ENCODE peak calls at places on chromosomes 3 and 15, in five cellular contexts. L, A, T, X and Y are unnamed samples.

GRCh38 chr3:31105011-31105410 is 210.6 kb upstream of the GADL1 start:
- DNase-seq in L (no peak), A (no peak), T (no peak), X (no peak), Y (no peak)

GRCh38 chr3:111285691-111286090 is 214.1 kb downstream of the NECTIN3 start:
- DNase-seq in L (no peak), A (no peak), T (no peak), X (no peak), Y (no peak)

GRCh38 chr3:40104441-40104840 is 205.1 kb upstream of the EIF1B start:
- DNase-seq in L (no peak), A (no peak), T (no peak), X (no peak), Y (no peak)

GRCh38 chr3:64105816-64106215 is 82.5 kb upstream of the PSMD6 start:
- DNase-seq in L (no peak), A (no peak), T (no peak), X (no peak), Y (no peak)

GRCh38 chr15:52382647-52383046 is 87.0 kb upstream of the MYO5C start:
- DNase-seq in L (no peak), A (no peak), T (no peak), X (no peak), Y (no peak)

GRCh38 chr15:71752604-71753289 is 57.6 kb upstream of the NR2E3 start:
- DNase-seq in L (no peak), A (peak; percentile 93), T (no peak), X (no peak), Y (no peak)

GRCh38 chr15:32029409-32029861 is 880 bp upstream of the CHRNA7 start:
- DNase-seq in L (no peak), A (peak; percentile 31), T (no peak), X (no peak), Y (no peak)

GRCh38 chr3:127367593-127367992 is 79.7 kb upstream of the PRR20G start:
- DNase-seq in L (no peak), A (no peak), T (no peak), X (no peak), Y (no peak)

GRCh38 chr3:136958931-136959330 is 1.1 kb downstream of the IL20RB start:
- DNase-seq in L (no peak), A (no peak), T (no peak), X (no peak), Y (no peak)

GRCh38 chr3:9915252-9916141 is 1.4 kb upstream of the IL17RC start:
- DNase-seq in L (peak; percentile 67), A (no peak), T (peak; percentile 80), X (peak; percentile 57), Y (peak; percentile 76)

GRCh38 chr3:72458365-72458764 is 389.9 kb downstream of the SHQ1 start:
- DNase-seq in L (no peak), A (no peak), T (no peak), X (no peak), Y (no peak)

GRCh38 chr3:128799650-128800049 is 73.7 kb downstream of the RAB7A start:
- DNase-seq in L (no peak), A (no peak), T (no peak), X (no peak), Y (no peak)

GRCh38 chr15:101437209-101437608 is 52.3 kb downstream of the PCSK6 start:
- DNase-seq in L (no peak), A (peak; percentile 66), T (no peak), X (no peak), Y (peak; percentile 52)

GRCh38 chr3:126982125-126982521 is 792 bp upstream of the PLXNA1 start:
- DNase-seq in L (no peak), A (no peak), T (no peak), X (no peak), Y (peak; percentile 52)

GRCh38 chr3:127073931-127074820 is 91.3 kb downstream of the PLXNA1 start:
- DNase-seq in L (no peak), A (no peak), T (no peak), X (no peak), Y (no peak)

GRCh38 chr3:177603137-177603603 is 405.9 kb upstream of the TBL1XR1 start:
- DNase-seq in L (no peak), A (no peak), T (no peak), X (no peak), Y (no peak)

GRCh38 chr3:35758358-35758757 is 119.0 kb downstream of the ARPP21 start:
- DNase-seq in L (no peak), A (no peak), T (no peak), X (no peak), Y (no peak)

GRCh38 chr15:75904241-75904631 is 558 bp downstream of the FBXO22 start:
- DNase-seq in L (no peak), A (peak; percentile 33), T (peak; percentile 29), X (no peak), Y (peak; percentile 67)

GRCh38 chr3:152909180-152909883 is 74.4 kb downstream of the P2RY1 start:
- DNase-seq in L (no peak), A (no peak), T (peak; percentile 49), X (peak; percentile 13), Y (no peak)

GRCh38 chr3:163543558-163544189 is 1534.6 kb downstream of the SI start:
- DNase-seq in L (no peak), A (no peak), T (no peak), X (no peak), Y (no peak)

GRCh38 chr15:74402873-74403589 is 30.7 kb downstream of the SEMA7A start:
- DNase-seq in L (no peak), A (no peak), T (no peak), X (no peak), Y (no peak)

GRCh38 chr3:12758025-12758830 is 831 bp downstream of the TMEM40 start:
- DNase-seq in L (no peak), A (no peak), T (peak; percentile 55), X (peak; percentile 30), Y (peak; percentile 34)

GRCh38 chr15:53446376-53446775 is 313.1 kb downstream of the WDR72 start:
- DNase-seq in L (no peak), A (no peak), T (no peak), X (no peak), Y (no peak)

GRCh38 chr3:123951522-123952447 is 9.2 kb downstream of the CCDC14 start:
- DNase-seq in L (no peak), A (no peak), T (no peak), X (no peak), Y (no peak)

GRCh38 chr3:97658670-97659285 is 105.8 kb upstream of the ARL6 start:
- DNase-seq in L (no peak), A (peak; percentile 1), T (no peak), X (no peak), Y (no peak)

GRCh38 chr3:144743325-144743724 is 771.7 kb downstream of the DIPK2A start:
- DNase-seq in L (no peak), A (no peak), T (no peak), X (no peak), Y (no peak)

GRCh38 chr15:67998599-67999122 is 55.5 kb upstream of the PIAS1 start:
- DNase-seq in L (no peak), A (peak; percentile 50), T (no peak), X (no peak), Y (no peak)

GRCh38 chr15:68595260-68595564 is 16.4 kb downstream of the CORO2B start:
- DNase-seq in L (no peak), A (no peak), T (no peak), X (no peak), Y (peak; percentile 22)

GRCh38 chr3:71926242-71926560 is 141.3 kb upstream of the PROK2 start:
- DNase-seq in L (no peak), A (peak; percentile 17), T (no peak), X (no peak), Y (no peak)

GRCh38 chr15:69823223-69823907 is 274.4 kb downstream of the TLE3 start:
- DNase-seq in L (no peak), A (peak; percentile 63), T (no peak), X (no peak), Y (no peak)

GRCh38 chr15:98692213-98692612 is 43.9 kb downstream of the IGF1R start:
- DNase-seq in L (no peak), A (no peak), T (no peak), X (no peak), Y (no peak)

GRCh38 chr15:84599906-84600305 is 903 bp upstream of the ZSCAN2 start:
- DNase-seq in L (no peak), A (no peak), T (no peak), X (no peak), Y (no peak)

GRCh38 chr15:65964792-65965433 is 95.6 kb downstream of the RAB11A start:
- DNase-seq in L (no peak), A (no peak), T (no peak), X (no peak), Y (no peak)

GRCh38 chr15:65963358-65963757 is 94.1 kb downstream of the RAB11A start:
- DNase-seq in L (no peak), A (no peak), T (no peak), X (no peak), Y (no peak)

GRCh38 chr15:65963911-65964482 is 94.7 kb downstream of the RAB11A start:
- DNase-seq in L (no peak), A (no peak), T (no peak), X (no peak), Y (no peak)

GRCh38 chr15:65960586-65960985 is 91.3 kb downstream of the RAB11A start:
- DNase-seq in L (no peak), A (no peak), T (no peak), X (no peak), Y (no peak)

GRCh38 chr15:65962187-65962586 is 92.9 kb downstream of the RAB11A start:
- DNase-seq in L (no peak), A (no peak), T (no peak), X (no peak), Y (no peak)
- TF ChIP-seq CTCF in L (no peak), A (peak; percentile 34), T (peak; percentile 24), X (no peak), Y (peak; percentile 20)

GRCh38 chr3:169760479-169760878 is 4.4 kb downstream of the TERC start:
- DNase-seq in L (no peak), A (no peak), T (no peak), X (no peak), Y (no peak)

GRCh38 chr3:169764164-169764452 is 752 bp downstream of the TERC start:
- DNase-seq in L (no peak), A (no peak), T (no peak), X (no peak), Y (no peak)

GRCh38 chr3:169765281-169765624 is 393 bp upstream of the TERC start:
- DNase-seq in L (no peak), A (no peak), T (no peak), X (no peak), Y (no peak)

GRCh38 chr3:169769287-169770181 is at the start of gene ACTRT3:
- DNase-seq in L (peak; percentile 63), A (peak; percentile 33), T (peak; percentile 81), X (peak; percentile 33), Y (peak; percentile 74)

GRCh38 chr3:169764453-169765280 is at the start of gene TERC:
- DNase-seq in L (peak; percentile 94), A (peak; percentile 83), T (peak; percentile 95), X (peak; percentile 93), Y (peak; percentile 95)
- TF ChIP-seq POLR2A in L (peak; percentile 98), A (peak; percentile 76), T (peak; percentile 98), X (peak; percentile 97), Y (peak; percentile 99)

GRCh38 chr3:195790891-195791290 is 20.8 kb downstream of the MUC4 start:
- DNase-seq in L (no peak), A (no peak), T (no peak), X (no peak), Y (no peak)

GRCh38 chr3:195794708-195795107 is 17.0 kb downstream of the MUC4 start:
- DNase-seq in L (no peak), A (no peak), T (no peak), X (no peak), Y (no peak)

GRCh38 chr3:195788711-195789581 is 22.8 kb downstream of the MUC4 start:
- DNase-seq in L (no peak), A (no peak), T (no peak), X (no peak), Y (no peak)
- TF ChIP-seq CTCF in L (no peak), A (no peak), T (no peak), X (no peak), Y (no peak)

GRCh38 chr3:36992806-36993325 is at the start of gene EPM2AIP1:
- DNase-seq in L (no peak), A (peak; percentile 100), T (peak; percentile 99), X (no peak), Y (peak; percentile 100)
- TF ChIP-seq POLR2A in L (peak; percentile 71), A (peak; percentile 85), T (peak; percentile 97), X (peak; percentile 88), Y (peak; percentile 97)